ENCODE peak calls at places on chromosomes 16 and 17, in five cellular contexts. M is posterior vena cava; D is aorta; H is HCEC 1CT; I is stimulated activated naive CD4-positive, alpha-beta T cell. C is an unnamed sample.

GRCh38 chr16:15572329-15573001 is 70.5 kb downstream of the MARF1 start:
- DNase-seq in M (no peak), D (no peak), H (peak), I (no peak), C (no peak)

GRCh38 chr17:41772218-41772585 is 14.3 kb downstream of the JUP start:
- DNase-seq in M (no peak), D (no peak), H (no peak), I (no peak), C (no peak)

GRCh38 chr17:16529906-16530305 is 37.9 kb upstream of the LRRC75A start:
- DNase-seq in M (no peak), D (no peak), H (no peak), I (no peak), C (no peak)

GRCh38 chr17:70278846-70279465 is 109.6 kb downstream of the KCNJ2 start:
- DNase-seq in M (no peak), D (no peak), H (no peak), I (no peak), C (no peak)

GRCh38 chr16:84020353-84020752 is 22.2 kb downstream of the SLC38A8 start:
- DNase-seq in M (no peak), D (no peak), H (no peak), I (no peak), C (no peak)

GRCh38 chr17:29760279-29760721 is 137.6 kb upstream of the CORO6 start:
- DNase-seq in M (no peak), D (no peak), H (no peak), I (peak), C (no peak)

GRCh38 chr16:85173077-85173980 is 61.1 kb upstream of the CIBAR2 start:
- DNase-seq in M (peak), D (no peak), H (peak), I (no peak), C (no peak)

GRCh38 chr17:81312624-81313325 is 17.7 kb upstream of the SLC38A10 start:
- DNase-seq in M (no peak), D (no peak), H (no peak), I (no peak), C (no peak)

GRCh38 chr17:74770498-74771318 is 5.4 kb downstream of the NAT9 start:
- DNase-seq in M (peak), D (no peak), H (peak), I (peak), C (peak)

GRCh38 chr17:28547623-28548416 is 4.6 kb downstream of the UNC119 start:
- DNase-seq in M (peak), D (peak), H (peak), I (peak), C (no peak)

GRCh38 chr17:79842656-79843474 is 3.6 kb upstream of the CBX4 start:
- DNase-seq in M (no peak), D (no peak), H (no peak), I (peak), C (no peak)

GRCh38 chr16:59048876-59049275 is 314.8 kb upstream of the GOT2 start:
- DNase-seq in M (no peak), D (no peak), H (no peak), I (no peak), C (no peak)

GRCh38 chr17:1055751-1056645 is 59.1 kb downstream of the TIMM22 start:
- DNase-seq in M (no peak), D (peak), H (peak), I (no peak), C (peak)

GRCh38 chr17:82696916-82697807 is 1.3 kb downstream of the RAB40B start:
- DNase-seq in M (peak), D (no peak), H (no peak), I (no peak), C (no peak)

GRCh38 chr17:76077582-76078110 is 1.3 kb upstream of the ZACN start:
- DNase-seq in M (no peak), D (no peak), H (no peak), I (no peak), C (no peak)

GRCh38 chr17:73052923-73053322 is 39.6 kb downstream of the SLC39A11 start:
- DNase-seq in M (no peak), D (no peak), H (no peak), I (no peak), C (no peak)

GRCh38 chr16:66937725-66938337 is 2.5 kb downstream of the CES2 start:
- DNase-seq in M (no peak), D (no peak), H (no peak), I (no peak), C (no peak)

GRCh38 chr17:8222630-8223355 is 12.4 kb upstream of the AURKB start:
- DNase-seq in M (peak), D (peak), H (peak), I (peak), C (peak)

GRCh38 chr16:12881182-12881581 is 20.2 kb upstream of the SHISA9 start:
- DNase-seq in M (no peak), D (no peak), H (no peak), I (no peak), C (no peak)

GRCh38 chr17:48907713-48908046 is 527 bp upstream of the UBE2Z start:
- DNase-seq in M (no peak), D (no peak), H (peak), I (no peak), C (no peak)

GRCh38 chr17:81291662-81292061 is 3.4 kb downstream of the SLC38A10 start:
- DNase-seq in M (peak), D (peak), H (peak), I (peak), C (no peak)

GRCh38 chr16:57041182-57042156 is 50.9 kb upstream of the CPNE2 start:
- DNase-seq in M (no peak), D (no peak), H (no peak), I (peak), C (no peak)

GRCh38 chr17:59830007-59830630 is 62.6 kb downstream of the TUBD1 start:
- DNase-seq in M (no peak), D (no peak), H (peak), I (no peak), C (no peak)

GRCh38 chr17:3894188-3894587 is 1.3 kb upstream of the CAMKK1 start:
- DNase-seq in M (no peak), D (no peak), H (no peak), I (no peak), C (no peak)

GRCh38 chr16:85798901-85799496 is 345 bp downstream of the EMC8 start:
- DNase-seq in M (no peak), D (peak), H (peak), I (no peak), C (no peak)

GRCh38 chr17:29444589-29444988 is 54.4 kb downstream of the TAOK1 start:
- DNase-seq in M (no peak), D (no peak), H (peak), I (no peak), C (no peak)

GRCh38 chr17:53722407-53722806 is 100.3 kb upstream of the KIF2B start:
- DNase-seq in M (no peak), D (no peak), H (peak), I (no peak), C (no peak)

GRCh38 chr16:75234856-75235696 is 16.3 kb downstream of the CTRB1 start:
- DNase-seq in M (no peak), D (peak), H (peak), I (no peak), C (no peak)

GRCh38 chr17:64384253-64385186 is 6.1 kb downstream of the PECAM1 start:
- DNase-seq in M (peak), D (no peak), H (peak), I (no peak), C (no peak)

GRCh38 chr16:86404678-86405077 is 105.6 kb upstream of the FOXF1 start:
- DNase-seq in M (no peak), D (no peak), H (no peak), I (no peak), C (no peak)

GRCh38 chr17:41697122-41697962 is 8.7 kb downstream of the EIF1 start:
- DNase-seq in M (no peak), D (peak), H (peak), I (no peak), C (peak)

GRCh38 chr16:88568710-88569613 is 1.2 kb upstream of the ZC3H18 start:
- DNase-seq in M (no peak), D (no peak), H (no peak), I (no peak), C (no peak)

GRCh38 chr16:86783626-86784266 is 205.4 kb downstream of the FOXL1 start:
- DNase-seq in M (no peak), D (peak), H (no peak), I (no peak), C (no peak)

GRCh38 chr16:268141-269053 is 7.3 kb downstream of the RGS11 start:
- DNase-seq in M (no peak), D (peak), H (no peak), I (no peak), C (no peak)

GRCh38 chr16:83176802-83177201 is 550.0 kb downstream of the CDH13 start:
- DNase-seq in M (no peak), D (no peak), H (no peak), I (no peak), C (no peak)

GRCh38 chr17:44499722-44500121 is 3.5 kb downstream of the GPATCH8 start:
- DNase-seq in M (no peak), D (no peak), H (no peak), I (no peak), C (no peak)

GRCh38 chr16:3467182-3467581 is 23.7 kb downstream of the NAA60 start:
- DNase-seq in M (peak), D (no peak), H (no peak), I (no peak), C (no peak)

GRCh38 chr17:33012522-33013033 is 20.9 kb downstream of the SPACA3 start:
- DNase-seq in M (no peak), D (no peak), H (peak), I (no peak), C (no peak)

GRCh38 chr16:88695218-88695617 is 8.9 kb upstream of the SNAI3 start:
- DNase-seq in M (no peak), D (no peak), H (no peak), I (no peak), C (no peak)

C was measured in caudate nucleus.